ENCODE peak calls at places on chromosomes 12 and 14, in five cellular contexts. F is endothelial cell; A is activated naive CD8-positive, alpha-beta T cell treated with anti-CD3 and anti-CD28 coated beads, Interleukin-2, amount 50 U/mL, for 24 hours; C is fibroblast of mammary gland; J is HEK293T. E is an unnamed sample.

GRCh38 chr12:107903377-107904061 is 129.0 kb downstream of the ASCL4 start:
- DNase-seq in F (peak; percentile 46), A (peak; percentile 80), C (no peak), J (peak; percentile 82), E (no peak)

GRCh38 chr14:64715628-64716412 is 11.6 kb downstream of the PLEKHG3 start:
- DNase-seq in F (peak; percentile 43), A (no peak), C (no peak), J (no peak), E (no peak)

GRCh38 chr12:13069380-13069779 is 25.2 kb downstream of the FAM234B start:
- DNase-seq in F (no peak), A (no peak), C (no peak), J (no peak), E (no peak)

GRCh38 chr12:131773582-131774221 is 54.5 kb upstream of the MMP17 start:
- DNase-seq in F (no peak), A (peak; percentile 24), C (no peak), J (no peak), E (no peak)

GRCh38 chr14:91394105-91395081 is 23.2 kb downstream of the CCDC88C start:
- DNase-seq in F (no peak), A (no peak), C (no peak), J (no peak), E (no peak)

GRCh38 chr14:25406818-25407217 is 356.9 kb upstream of the STXBP6 start:
- DNase-seq in F (peak; percentile 65), A (peak; percentile 5), C (peak; percentile 52), J (peak; percentile 39), E (peak; percentile 74)

GRCh38 chr12:116601524-116601923 is 42.3 kb downstream of the MAP1LC3B2 start:
- DNase-seq in F (no peak), A (peak; percentile 18), C (peak; percentile 92), J (no peak), E (peak; percentile 41)

GRCh38 chr14:52013984-52014600 is 24.7 kb downstream of the RTRAF start:
- DNase-seq in F (peak; percentile 45), A (peak; percentile 13), C (no peak), J (peak; percentile 44), E (peak; percentile 22)

GRCh38 chr12:130688027-130688778 is 27.9 kb downstream of the RIMBP2 start:
- DNase-seq in F (no peak), A (no peak), C (no peak), J (no peak), E (no peak)

GRCh38 chr14:35213869-35214387 is 78.3 kb upstream of the PSMA6 start:
- DNase-seq in F (no peak), A (no peak), C (peak; percentile 65), J (no peak), E (no peak)

GRCh38 chr12:123237646-123238329 is 4.6 kb downstream of the MTRFR start:
- DNase-seq in F (peak; percentile 60), A (peak; percentile 77), C (peak; percentile 76), J (peak; percentile 36), E (peak; percentile 55)

GRCh38 chr14:64649383-64649998 is 54.7 kb upstream of the PLEKHG3 start:
- DNase-seq in F (no peak), A (no peak), C (peak; percentile 97), J (no peak), E (no peak)

GRCh38 chr12:77433799-77434198 is 368.4 kb upstream of the E2F7 start:
- DNase-seq in F (no peak), A (no peak), C (peak; percentile 15), J (no peak), E (no peak)

GRCh38 chr12:106120578-106121105 is 18.1 kb downstream of the NUAK1 start:
- DNase-seq in F (no peak), A (no peak), C (no peak), J (no peak), E (no peak)

GRCh38 chr12:69318225-69318624 is 30.0 kb upstream of the LYZ start:
- DNase-seq in F (no peak), A (no peak), C (no peak), J (no peak), E (no peak)

GRCh38 chr12:104671407-104672095 is 214.8 kb downstream of the CHST11 start:
- DNase-seq in F (no peak), A (peak; percentile 84), C (peak; percentile 91), J (no peak), E (peak; percentile 86)

GRCh38 chr14:69617796-69618195 is 6.4 kb downstream of the SUSD6 start:
- DNase-seq in F (no peak), A (no peak), C (no peak), J (no peak), E (no peak)

GRCh38 chr14:93986972-93987371 is 10.1 kb upstream of the CCDC197 start:
- DNase-seq in F (no peak), A (no peak), C (no peak), J (no peak), E (peak; percentile 43)

GRCh38 chr14:71852201-71852600 is 80.0 kb upstream of the RGS6 start:
- DNase-seq in F (no peak), A (no peak), C (no peak), J (no peak), E (no peak)

GRCh38 chr12:44875417-44875953 is 630 bp downstream of the NELL2 start:
- DNase-seq in F (peak; percentile 14), A (no peak), C (no peak), J (peak; percentile 32), E (no peak)

GRCh38 chr14:34052658-34053014 is 101.8 kb upstream of the EGLN3 start:
- DNase-seq in F (no peak), A (no peak), C (peak; percentile 83), J (no peak), E (peak; percentile 76)

GRCh38 chr14:23351681-23352505 is 794 bp downstream of the SLC22A17 start:
- DNase-seq in F (peak; percentile 25), A (peak; percentile 20), C (no peak), J (no peak), E (peak; percentile 29)

GRCh38 chr14:102584871-102585869 is 7.3 kb upstream of the RCOR1 start:
- DNase-seq in F (peak; percentile 44), A (no peak), C (no peak), J (no peak), E (no peak)

GRCh38 chr14:38078393-38078792 is 129.3 kb upstream of the SSTR1 start:
- DNase-seq in F (no peak), A (no peak), C (no peak), J (no peak), E (no peak)

GRCh38 chr12:6458281-6459003 is 6.6 kb downstream of the TAPBPL start:
- DNase-seq in F (no peak), A (no peak), C (no peak), J (no peak), E (no peak)

GRCh38 chr12:89225401-89225800 is 126.9 kb downstream of the DUSP6 start:
- DNase-seq in F (no peak), A (peak; percentile 69), C (peak; percentile 90), J (no peak), E (no peak)

GRCh38 chr14:74427651-74428050 is 1.6 kb upstream of the SYNDIG1L start:
- DNase-seq in F (no peak), A (no peak), C (no peak), J (no peak), E (no peak)

GRCh38 chr14:53608369-53608768 is 348.3 kb downstream of the BMP4 start:
- DNase-seq in F (no peak), A (no peak), C (peak; percentile 25), J (no peak), E (no peak)

GRCh38 chr12:54631988-54632728 is 2.5 kb downstream of the LACRT start:
- DNase-seq in F (no peak), A (no peak), C (no peak), J (peak; percentile 28), E (no peak)

GRCh38 chr14:92352158-92352985 is 29.4 kb downstream of the SLC24A4 start:
- DNase-seq in F (peak; percentile 28), A (peak; percentile 50), C (peak; percentile 46), J (peak; percentile 53), E (peak; percentile 53)

GRCh38 chr14:55673048-55673447 is 93.0 kb downstream of the KTN1 start:
- DNase-seq in F (no peak), A (no peak), C (no peak), J (no peak), E (no peak)

GRCh38 chr12:31655208-31655607 is 4.3 kb upstream of the ETFBKMT start:
- DNase-seq in F (no peak), A (no peak), C (no peak), J (no peak), E (no peak)

E was measured in SJCRH30.